ENCODE peak calls at places on chromosomes 12 and 14, in seven cellular contexts. A is prostate gland; J is tibial nerve; S is Panc1; C is pancreas; W is CD8-positive, alpha-beta memory T cell; Y is uterus. R is an unnamed sample. For H3K4me1, the result is how much of the 10 kb centered on the place peaks cover.

GRCh38 chr12:693937-694533 is 30.8 kb upstream of the NINJ2 start:
- DNase-seq in Y (no peak), S (no peak), J (no peak), A (no peak), C (no peak), W (no peak), R (no peak)

GRCh38 chr14:63438065-63438757 is 105.0 kb downstream of the PPP2R5E start:
- DNase-seq in W (no peak), A (peak), Y (peak), J (peak), S (peak), C (no peak), R (no peak)

GRCh38 chr12:56408799-56409417 is 40.3 kb downstream of the TIMELESS start:
- DNase-seq in A (no peak), W (no peak), C (no peak), S (no peak), Y (no peak), J (no peak), R (no peak)

GRCh38 chr12:124833693-124834122 is 30.0 kb downstream of the SCARB1 start:
- DNase-seq in A (no peak), C (no peak), W (no peak), Y (no peak), S (no peak), J (no peak), R (peak)

GRCh38 chr12:4274960-4275868 is 1.7 kb downstream of the CCND2 start:
- DNase-seq in C (no peak), Y (peak), A (no peak), J (no peak), W (no peak), S (no peak), R (peak)

GRCh38 chr14:99655521-99655920 is 10.6 kb downstream of the HHIPL1 start:
- DNase-seq in Y (no peak), A (no peak), S (no peak), W (no peak), J (no peak), C (no peak), R (peak)

GRCh38 chr12:109738878-109739665 is 25.4 kb downstream of the FAM222A start:
- DNase-seq in S (no peak), J (no peak), W (no peak), Y (no peak), A (no peak), C (peak), R (no peak)

GRCh38 chr14:34030864-34031263 is 80.0 kb upstream of the EGLN3 start:
- DNase-seq in W (no peak), S (no peak), J (peak), Y (peak), A (no peak), C (no peak), R (peak)

GRCh38 chr12:54370218-54370730 is 6.0 kb upstream of the GPR84 start:
- DNase-seq in C (peak), S (no peak), W (no peak), Y (peak), A (peak), J (peak), R (peak)

GRCh38 chr14:28902930-28903329 is 136.3 kb downstream of the FOXG1 start:
- DNase-seq in Y (no peak), C (no peak), S (no peak), W (no peak), J (no peak), A (no peak), R (no peak)

GRCh38 chr12:109291531-109292341 is 17.3 kb downstream of the FOXN4 start:
- DNase-seq in A (peak), Y (no peak), W (no peak), S (no peak), C (no peak), J (no peak), R (peak)

GRCh38 chr12:127334324-127334723 is 932.6 kb upstream of the TMEM132C start:
- DNase-seq in Y (no peak), A (no peak), J (no peak), W (no peak), C (no peak), S (no peak), R (no peak)

GRCh38 chr14:45649051-45649450 is 396.0 kb upstream of the MIS18BP1 start:
- DNase-seq in S (no peak), A (no peak), C (no peak), W (no peak), Y (no peak), J (no peak), R (no peak)

GRCh38 chr12:29691146-29691854 is 92.4 kb downstream of the TMTC1 start:
- DNase-seq in J (no peak), W (no peak), S (no peak), A (no peak), C (no peak), Y (no peak), R (no peak)

GRCh38 chr14:40058916-40059897 is 627.0 kb upstream of the FBXO33 start:
- DNase-seq in C (no peak), S (no peak), A (no peak), J (no peak), Y (no peak), W (no peak), R (no peak)

GRCh38 chr12:107912421-107913004 is 138.0 kb downstream of the ASCL4 start:
- DNase-seq in S (no peak), W (peak), J (peak), Y (no peak), C (peak), A (peak), R (peak)

GRCh38 chr12:98485792-98486347 is 29.5 kb upstream of the TMPO start:
- DNase-seq in W (no peak), J (no peak), C (no peak), Y (no peak), S (no peak), A (no peak), R (no peak)

GRCh38 chr12:123928274-123928865 is 44.3 kb downstream of the CCDC92 start:
- DNase-seq in J (no peak), C (no peak), A (no peak), Y (no peak), W (no peak), S (no peak), R (no peak)

GRCh38 chr12:30985814-30986452 is 59.4 kb downstream of the TSPAN11 start:
- DNase-seq in Y (no peak), C (no peak), A (peak), S (peak), W (no peak), J (peak), R (peak)

GRCh38 chr12:30719060-30719459 is 23.4 kb upstream of the IPO8 start:
- DNase-seq in Y (no peak), W (no peak), J (no peak), A (no peak), C (no peak), S (no peak), R (peak)

GRCh38 chr12:82862069-82862841 is 175.5 kb downstream of the TMTC2 start:
- DNase-seq in J (no peak), S (no peak), A (no peak), W (no peak), Y (no peak), C (no peak), R (no peak)

GRCh38 chr12:80937391-80938238 is at the start of gene LIN7A:
- DNase-seq in A (peak), S (no peak), C (no peak), W (no peak), J (peak), Y (peak), R (peak)

GRCh38 chr14:87810711-87811110 is 182.3 kb downstream of the GALC start:
- DNase-seq in J (no peak), A (no peak), Y (no peak), S (no peak), C (no peak), W (no peak), R (peak)

GRCh38 chr14:101074124-101075024 is 170.9 kb upstream of the RTL1 start:
- DNase-seq in J (no peak), S (no peak), Y (peak), W (no peak), A (no peak), C (peak), R (no peak)

GRCh38 chr12:94650143-94651056 is at the start of gene TMCC3:
- DNase-seq in J (no peak), Y (peak), W (peak), A (peak), S (no peak), C (peak), R (peak)

GRCh38 chr14:22476882-22477281 is 112.1 kb downstream of the DAD1 start:
- DNase-seq in C (no peak), A (no peak), S (no peak), Y (no peak), W (no peak), J (no peak), R (no peak)

GRCh38 chr12:127205781-127206535 is 1061.0 kb upstream of the TMEM132C start:
- DNase-seq in A (no peak), W (no peak), Y (no peak), C (no peak), J (no peak), S (no peak), R (no peak)

GRCh38 chr14:33647385-33647786 is 303.5 kb downstream of the EGLN3 start:
- DNase-seq in C (no peak), J (no peak), A (no peak), S (peak), Y (no peak), W (no peak), R (no peak)

GRCh38 chr12:130350715-130351114 is 13.0 kb downstream of the PIWIL1 start:
- DNase-seq in C (no peak), S (no peak), A (no peak), W (no peak), Y (no peak), J (no peak), R (no peak)

GRCh38 chr12:89029961-89030360 is 322.3 kb downstream of the DUSP6 start:
- DNase-seq in S (no peak), A (no peak), C (no peak), J (no peak), W (no peak), Y (no peak), R (no peak)

GRCh38 chr14:97777622-97778021 is 980.4 kb downstream of the VRK1 start:
- DNase-seq in C (no peak), S (no peak), J (no peak), W (no peak), Y (no peak), A (no peak), R (no peak)

GRCh38 chr14:61566537-61567225 is 128.6 kb upstream of the HIF1A start:
- DNase-seq in C (no peak), W (no peak), Y (no peak), S (no peak), A (no peak), J (no peak), R (peak)

GRCh38 chr14:99037777-99038176 is 234.2 kb downstream of the BCL11B start:
- DNase-seq in J (no peak), S (no peak), C (no peak), W (no peak), Y (no peak), A (no peak), R (no peak)

GRCh38 chr14:22980672-22981089 is 1.7 kb downstream of the AJUBA start:
- DNase-seq in C (peak), J (no peak), S (no peak), Y (peak), A (peak), W (no peak), R (peak)

GRCh38 chr12:108525681-108526080 is 10.6 kb downstream of the FICD start:
- DNase-seq in A (no peak), W (no peak), S (no peak), J (no peak), Y (no peak), C (no peak), R (no peak)

GRCh38 chr12:52896190-52897100 is 8.4 kb downstream of the KRT8 start:
- DNase-seq in Y (no peak), A (no peak), S (no peak), W (no peak), C (no peak), J (no peak), R (no peak)

GRCh38 chr14:65850429-65851145 is 438.1 kb downstream of the FUT8 start:
- DNase-seq in W (peak), C (no peak), Y (no peak), S (no peak), J (no peak), A (no peak), R (no peak)

GRCh38 chr14:65849096-65849495 is 436.6 kb downstream of the FUT8 start:
- DNase-seq in Y (no peak), W (no peak), A (no peak), S (no peak), J (no peak), C (no peak), R (no peak)

GRCh38 chr14:65847065-65847847 is 434.7 kb downstream of the FUT8 start:
- DNase-seq in J (no peak), S (no peak), A (no peak), W (peak), Y (no peak), C (no peak), R (no peak)

GRCh38 chr14:65846469-65846868 is 433.9 kb downstream of the FUT8 start:
- DNase-seq in A (no peak), J (no peak), C (no peak), W (peak), S (no peak), Y (no peak), R (no peak)

GRCh38 chr14:65849558-65849957 is 437.0 kb downstream of the FUT8 start:
- DNase-seq in J (no peak), Y (no peak), S (no peak), W (no peak), C (no peak), A (no peak), R (peak)
- H3K27ac ChIP-seq in J (no peak), Y (no peak), S (no peak), W (no peak), C (no peak), A (no peak), R (no peak)

DNA sequence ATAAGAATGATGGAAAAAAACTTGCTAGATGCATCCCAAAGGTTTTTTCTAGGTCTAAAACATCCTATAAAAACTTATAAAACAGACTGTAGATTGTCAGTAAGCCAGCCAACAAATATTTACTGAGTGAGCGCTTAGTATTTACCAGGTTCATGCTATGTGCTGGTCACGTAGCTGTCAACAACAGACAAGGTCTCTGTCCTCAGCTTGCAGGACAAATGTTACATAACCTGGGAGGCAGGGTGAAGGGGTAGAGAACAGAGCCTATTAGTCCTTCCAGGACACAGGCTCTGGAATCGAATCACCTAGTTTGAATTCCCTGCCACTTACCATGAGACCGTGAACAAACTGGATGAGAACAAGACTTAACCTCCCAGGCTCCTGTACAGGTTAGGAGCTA is 6.4 kb downstream of the NFYB start:
- DNase-seq in A (peak), J (no peak), W (no peak), C (no peak), S (no peak), Y (no peak), R (no peak)
- H3K4me1 ChIP-seq in A (under half), J (under half), W (under half), C (under half), S (under half), Y (under half), R (half or more)

DNA sequence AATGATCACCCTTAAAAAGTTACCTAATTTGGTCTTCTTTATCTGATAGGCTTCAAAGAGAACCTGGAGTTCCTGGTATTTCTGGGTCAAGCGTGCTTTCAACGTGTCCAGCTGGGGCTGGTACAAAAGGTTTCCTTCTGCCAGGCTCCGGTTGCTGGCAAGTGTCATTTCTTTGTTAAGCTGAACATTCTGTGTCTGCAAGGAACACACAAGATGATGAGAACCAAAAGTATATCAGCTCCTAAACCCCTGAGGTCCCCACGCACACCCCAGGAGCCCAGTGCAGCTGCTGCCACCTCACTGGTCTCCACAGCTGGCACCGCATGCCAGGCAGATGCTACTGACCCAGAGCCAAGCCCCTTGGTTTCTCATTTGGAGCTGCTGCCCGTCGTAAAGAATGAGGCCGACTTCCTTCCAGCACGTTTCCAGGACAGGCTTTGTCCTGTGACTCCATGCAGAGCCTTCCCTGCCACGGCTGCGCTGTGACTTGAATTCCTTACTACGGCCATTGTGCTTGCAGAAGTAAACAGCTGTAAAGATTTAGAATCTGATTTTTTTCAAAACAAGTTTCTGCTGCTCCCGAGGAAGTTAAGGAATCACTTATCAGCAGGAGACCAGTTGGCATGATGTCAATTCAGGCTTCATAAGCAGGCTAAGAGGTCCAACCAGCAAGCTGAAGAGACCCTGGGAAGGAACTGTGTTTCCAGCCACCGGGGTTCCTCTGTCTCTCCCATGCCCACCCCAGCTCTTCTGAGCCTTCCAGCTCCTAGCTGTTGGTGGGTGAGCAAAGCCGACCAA is 24.9 kb downstream of the VPS37B start:
- DNase-seq in A (peak), W (no peak), C (peak), Y (peak), S (no peak), J (no peak), R (no peak)
- H3K27ac ChIP-seq in A (peak), W (peak), C (peak), Y (peak), S (peak), J (peak), R (no peak)

DNA sequence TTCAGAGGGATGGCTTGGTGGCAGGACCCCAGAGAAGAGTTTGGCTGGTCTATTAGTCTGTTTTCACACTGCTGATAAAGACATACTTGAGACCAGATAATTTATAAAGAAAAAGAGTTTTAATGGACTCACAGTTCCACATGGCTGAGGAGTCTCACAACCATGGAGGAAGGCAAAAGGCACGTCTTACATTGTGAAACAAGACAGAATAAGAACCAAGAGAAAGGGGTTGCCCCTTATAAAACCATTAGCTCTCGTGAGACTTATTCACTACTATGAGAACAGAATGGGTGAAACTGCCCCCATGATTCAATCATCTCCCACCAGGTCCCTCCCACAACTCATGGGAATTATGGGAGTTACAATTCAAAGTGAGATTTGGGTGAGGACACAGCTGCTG is 78.5 kb upstream of the SSTR1 start:
- DNase-seq in C (no peak), J (no peak), S (no peak), A (no peak), W (no peak), Y (no peak), R (no peak)
- H3K4me1 ChIP-seq in C (under half), J (under half), S (under half), A (under half), W (under half), Y (under half), R (under half)

GRCh38 chr14:30753452-30753851 is 120.9 kb upstream of the COCH start:
- DNase-seq in J (no peak), A (no peak), W (no peak), C (no peak), S (no peak), Y (no peak), R (no peak)
- H3K27ac ChIP-seq in J (no peak), A (no peak), W (no peak), C (no peak), S (no peak), Y (no peak), R (no peak)

GRCh38 chr12:1815814-1816729 is 4.3 kb upstream of the LRTM2 start:
- DNase-seq in J (no peak), W (no peak), A (no peak), Y (no peak), S (no peak), C (no peak), R (no peak)

GRCh38 chr12:1814266-1814665 is 6.1 kb upstream of the LRTM2 start:
- DNase-seq in S (no peak), Y (no peak), J (no peak), W (no peak), A (no peak), C (no peak), R (no peak)

GRCh38 chr12:1812650-1813302 is 7.6 kb upstream of the LRTM2 start:
- DNase-seq in A (no peak), C (peak), S (no peak), W (no peak), J (peak), Y (no peak), R (no peak)

GRCh38 chr12:1816730-1817094 is 3.7 kb upstream of the LRTM2 start:
- DNase-seq in S (no peak), A (no peak), C (no peak), W (no peak), J (no peak), Y (no peak), R (no peak)

DNA sequence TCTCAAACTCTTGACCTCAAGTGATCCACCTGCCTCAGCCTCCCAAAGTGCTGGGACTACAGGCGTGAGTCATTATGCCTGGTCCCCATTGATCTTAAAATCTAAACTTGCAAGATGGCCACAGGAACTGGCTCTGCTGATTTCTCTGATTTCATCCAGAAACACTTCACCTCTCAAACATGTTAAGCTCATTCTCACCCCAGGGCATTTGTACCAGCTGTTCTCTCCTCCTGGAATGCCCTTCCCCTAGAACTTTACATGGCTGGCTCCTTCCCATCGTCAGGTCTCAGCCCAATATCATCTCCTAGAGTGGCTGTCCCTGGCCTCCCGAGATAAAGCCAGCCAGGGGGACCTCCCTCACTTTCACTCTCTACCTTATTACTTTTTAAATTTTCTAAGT is 5.3 kb upstream of the LRTM2 start:
- DNase-seq in A (no peak), W (no peak), J (no peak), S (no peak), Y (no peak), C (no peak), R (no peak)
- H3K4me1 ChIP-seq in A (under half), W (under half), J (under half), S (under half), Y (under half), C (under half), R (under half)

GRCh38 chr14:50791201-50791600 is 39.8 kb downstream of the NIN start:
- DNase-seq in Y (no peak), S (no peak), A (no peak), C (no peak), J (no peak), W (no peak), R (no peak)

GRCh38 chr14:50790568-50790967 is 40.4 kb downstream of the NIN start:
- DNase-seq in W (no peak), S (no peak), A (no peak), Y (no peak), J (no peak), C (no peak), R (peak)

GRCh38 chr14:50794063-50794645 is 36.8 kb downstream of the NIN start:
- DNase-seq in S (no peak), W (no peak), A (no peak), Y (no peak), J (no peak), C (no peak), R (no peak)

GRCh38 chr14:50792058-50792477 is 38.9 kb downstream of the NIN start:
- DNase-seq in J (no peak), C (no peak), Y (no peak), W (no peak), A (no peak), S (no peak), R (no peak)

GRCh38 chr14:50792634-50793068 is 38.3 kb downstream of the NIN start:
- DNase-seq in J (no peak), A (no peak), C (no peak), S (no peak), Y (no peak), W (no peak), R (no peak)
- H3K27ac ChIP-seq in J (no peak), A (no peak), C (no peak), S (no peak), Y (no peak), W (no peak), R (no peak)

GRCh38 chr14:32469388-32470160 is 140.5 kb downstream of the AKAP6 start:
- DNase-seq in S (peak), A (no peak), Y (no peak), J (no peak), C (no peak), W (no peak), R (peak)
- H3K4me1 ChIP-seq in S (under half), A (under half), Y (under half), J (under half), C (under half), W (under half), R (under half)

R was measured in cardiac muscle cell.